ENCODE peak calls at places on chromosomes 13 and 19, in five cellular contexts. I is ovary, S is testis, J is breast epithelium, U is heart left ventricle. N is an unnamed sample.

GRCh38 chr19:33460221-33460908 is 61.2 kb downstream of the PEPD start:
- DNase-seq in U (no peak), S (no peak), J (no peak), I (peak; percentile 13), N (peak; percentile 62)

GRCh38 chr19:29922972-29923371 is 19.1 kb upstream of the URI1 start:
- DNase-seq in J (no peak), I (no peak), S (no peak), U (no peak), N (no peak)

GRCh38 chr19:29260477-29261317 is 47.7 kb upstream of the UQCRFS1 start:
- DNase-seq in U (no peak), J (no peak), S (peak; percentile 60), I (no peak), N (no peak)

GRCh38 chr13:32528358-32528757 is 10.2 kb downstream of the N4BP2L2 start:
- DNase-seq in J (no peak), U (no peak), S (no peak), I (no peak), N (no peak)

GRCh38 chr19:29812080-29812880 is 489 bp downstream of the CCNE1 start:
- DNase-seq in U (no peak), I (peak; percentile 56), S (no peak), J (no peak), N (peak; percentile 89)

GRCh38 chr13:98482476-98483444 is 94.1 kb downstream of the STK24 start:
- DNase-seq in S (peak; percentile 83), J (peak; percentile 57), U (peak; percentile 77), I (peak; percentile 85), N (no peak)

GRCh38 chr19:2352121-2352520 is 7.9 kb upstream of the TMPRSS9 start:
- DNase-seq in I (no peak), S (no peak), J (no peak), U (no peak), N (no peak)

GRCh38 chr13:30312859-30313258 is 5.5 kb upstream of the KATNAL1 start:
- DNase-seq in S (no peak), U (no peak), J (no peak), I (no peak), N (no peak)

GRCh38 chr19:19261350-19262189 is 11.5 kb downstream of the TM6SF2 start:
- DNase-seq in I (no peak), U (no peak), S (no peak), J (no peak), N (no peak)

GRCh38 chr13:45113809-45114208 is 6.5 kb upstream of the GTF2F2 start:
- DNase-seq in I (no peak), J (no peak), U (no peak), S (no peak), N (no peak)

GRCh38 chr13:64928704-64929499 is 2301.2 kb downstream of the PCDH9 start:
- DNase-seq in J (no peak), U (no peak), I (no peak), S (no peak), N (no peak)

GRCh38 chr19:42198676-42199439 is 18.6 kb downstream of the DEDD2 start:
- DNase-seq in J (no peak), I (no peak), S (no peak), U (no peak), N (peak; percentile 94)

GRCh38 chr19:55418185-55418584 is 10.6 kb upstream of the UBE2S start:
- DNase-seq in S (peak; percentile 75), J (peak; percentile 35), U (peak; percentile 43), I (no peak), N (no peak)

GRCh38 chr19:40332669-40333068 is 15.5 kb downstream of the C19orf47 start:
- DNase-seq in I (no peak), S (no peak), U (no peak), J (no peak), N (no peak)

GRCh38 chr13:42064259-42064658 is 15.8 kb downstream of the DGKH start:
- DNase-seq in I (no peak), U (no peak), S (no peak), J (no peak), N (no peak)

GRCh38 chr13:26220575-26220974 is 1.5 kb downstream of the RNF6 start:
- DNase-seq in J (no peak), S (no peak), U (no peak), I (no peak), N (no peak)

GRCh38 chr19:2663920-2664571 is 38.4 kb downstream of the GNG7 start:
- DNase-seq in I (no peak), U (peak; percentile 79), S (peak; percentile 86), J (no peak), N (peak; percentile 89)

GRCh38 chr19:40623403-40624239 is 22.5 kb downstream of the LTBP4 start:
- DNase-seq in J (no peak), U (no peak), I (no peak), S (peak; percentile 72), N (no peak)

DNA sequence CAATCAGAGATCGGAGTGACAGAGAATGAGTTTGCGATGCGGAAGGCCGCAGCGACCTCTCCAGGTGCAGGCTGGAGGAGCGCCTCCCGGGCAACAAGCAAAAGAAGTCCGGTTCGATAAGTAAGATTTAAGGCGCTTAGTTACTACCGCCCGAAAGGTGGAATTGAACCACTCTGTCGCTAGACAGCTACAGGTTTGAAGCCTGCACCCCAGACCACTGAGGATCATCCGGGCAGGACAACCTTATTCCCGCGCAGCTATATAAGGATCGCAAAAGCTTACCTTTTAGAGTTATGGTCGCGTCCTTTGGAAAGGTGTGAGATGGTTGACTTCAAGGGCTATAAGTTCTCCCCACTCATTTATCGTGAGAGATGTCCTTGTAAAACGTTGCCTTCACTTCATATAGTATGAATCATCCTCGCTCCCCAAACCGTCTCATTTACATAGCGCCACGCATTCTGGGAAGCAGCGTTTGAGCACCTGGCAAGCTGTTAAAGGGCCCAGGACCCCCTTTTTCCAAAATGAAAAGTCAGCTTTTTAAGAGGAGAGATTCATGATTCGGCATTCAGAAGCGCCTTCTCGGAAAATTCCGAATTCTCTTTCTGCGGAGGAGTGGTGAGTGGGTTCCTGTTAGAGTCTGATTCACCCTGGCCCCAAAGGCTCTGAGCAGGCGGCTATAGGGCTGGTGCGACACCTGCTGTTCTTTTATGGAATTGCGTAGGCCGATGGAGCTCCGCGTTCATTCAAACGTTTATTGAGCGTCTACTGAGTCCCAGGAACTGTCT is 10.8 kb downstream of the FOSB start:
- DNase-seq in I (peak; percentile 87), J (peak; percentile 86), S (peak; percentile 91), U (peak; percentile 82), N (peak; percentile 94)
- TF ChIP-seq POLR2A in I (no peak), J (no peak), S (no peak), U (peak; percentile 27), N (peak; percentile 16)

DNA sequence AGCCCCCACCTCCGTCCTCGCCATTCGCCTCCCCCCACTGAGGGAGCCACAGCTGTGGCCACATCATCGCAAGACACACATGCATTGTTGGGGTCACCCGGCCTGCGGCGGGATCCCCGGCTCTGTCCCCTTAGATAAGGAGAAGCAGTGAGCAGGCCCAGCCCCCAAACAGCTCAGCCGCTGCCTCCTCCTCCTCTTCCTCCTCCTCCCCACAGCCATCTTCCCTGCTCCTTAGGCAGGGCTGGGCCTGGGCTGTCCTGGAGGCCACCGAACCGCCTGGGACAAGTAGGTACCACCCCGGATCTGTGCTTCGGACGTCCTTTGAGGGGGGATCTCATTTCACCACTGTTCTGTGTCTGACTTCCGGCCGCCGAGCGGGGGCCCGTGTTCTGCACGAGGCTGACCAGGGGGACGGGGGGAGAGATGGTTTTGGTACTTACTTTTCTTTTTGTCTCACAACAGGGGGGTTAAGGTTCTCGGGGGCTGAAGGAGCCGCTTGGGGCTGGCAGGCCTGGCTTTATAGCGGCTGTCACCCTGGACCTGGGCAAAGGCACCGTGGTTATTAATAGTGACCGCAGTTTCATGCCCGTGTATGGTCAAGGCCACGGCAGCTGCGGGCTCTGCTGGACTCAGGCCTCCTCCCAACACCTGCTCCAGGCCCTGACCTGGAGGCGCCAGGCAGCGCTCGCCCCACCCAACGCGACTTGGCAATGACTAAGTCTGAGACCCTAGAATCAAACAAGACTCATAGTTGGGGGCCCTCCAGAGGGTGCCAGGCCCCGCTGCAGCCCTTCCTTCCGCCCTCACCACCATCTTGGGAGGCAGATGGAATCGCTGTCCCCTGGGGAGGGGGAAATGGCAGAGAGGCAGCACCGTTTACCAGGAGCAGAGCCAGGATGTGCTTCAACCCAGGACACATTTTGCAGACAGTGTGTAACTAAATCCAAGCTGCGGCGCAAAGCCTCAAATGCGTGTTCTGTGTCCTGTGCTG is 18.3 kb downstream of the NMRK2 start:
- DNase-seq in I (peak; percentile 57), U (peak; percentile 78), S (peak; percentile 54), J (no peak), N (peak; percentile 77)
- TF ChIP-seq POLR2A in I (no peak), U (peak; percentile 71), S (no peak), J (no peak), N (no peak)

GRCh38 chr13:77329133-77330008 is 2.5 kb upstream of the MYCBP2 start:
- DNase-seq in S (peak; percentile 96), U (peak; percentile 83), J (peak; percentile 75), I (peak; percentile 78), N (peak; percentile 97)
- TF ChIP-seq POLR2A in S (no peak), U (no peak), J (no peak), I (peak; percentile 46), N (peak; percentile 87)

GRCh38 chr19:50983625-50984292 is at the start of gene KLK7:
- DNase-seq in U (no peak), J (no peak), S (no peak), I (no peak), N (no peak)
- TF ChIP-seq POLR2A in U (no peak), J (no peak), S (no peak), I (no peak), N (no peak)

DNA sequence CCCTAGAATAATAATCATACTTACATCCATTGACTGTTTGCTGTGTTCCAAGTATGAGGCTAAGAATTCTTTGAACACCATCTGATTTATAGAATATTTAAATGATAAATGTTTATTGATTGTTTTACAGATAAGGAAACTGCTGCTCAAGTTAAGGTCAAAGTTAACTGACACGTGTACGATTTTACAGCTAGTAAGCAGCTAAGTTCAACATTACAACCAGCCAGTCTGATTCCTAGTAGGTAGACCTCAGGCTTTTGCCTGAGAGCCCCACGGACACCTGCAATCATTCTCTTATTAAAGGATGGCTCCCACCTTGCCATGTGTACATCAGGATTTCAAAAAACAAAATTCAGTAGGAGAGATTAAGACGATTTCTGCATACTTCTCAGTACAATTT is 141.9 kb downstream of the SPRY2 start:
- DNase-seq in S (no peak), U (no peak), J (no peak), I (no peak), N (no peak)
- TF ChIP-seq POLR2A in S (no peak), U (no peak), J (no peak), I (no peak), N (no peak)

GRCh38 chr19:16795731-16796130 is 33.5 kb upstream of the SIN3B start:
- DNase-seq in I (no peak), S (no peak), J (no peak), U (no peak), N (no peak)

GRCh38 chr19:16789238-16789637 is 40.0 kb upstream of the SIN3B start:
- DNase-seq in U (no peak), S (no peak), J (no peak), I (no peak), N (no peak)

GRCh38 chr19:16794456-16794855 is 34.7 kb upstream of the SIN3B start:
- DNase-seq in S (no peak), U (no peak), J (no peak), I (no peak), N (no peak)

GRCh38 chr19:16795042-16795441 is 34.2 kb upstream of the SIN3B start:
- DNase-seq in J (no peak), S (no peak), I (no peak), U (no peak), N (no peak)

DNA sequence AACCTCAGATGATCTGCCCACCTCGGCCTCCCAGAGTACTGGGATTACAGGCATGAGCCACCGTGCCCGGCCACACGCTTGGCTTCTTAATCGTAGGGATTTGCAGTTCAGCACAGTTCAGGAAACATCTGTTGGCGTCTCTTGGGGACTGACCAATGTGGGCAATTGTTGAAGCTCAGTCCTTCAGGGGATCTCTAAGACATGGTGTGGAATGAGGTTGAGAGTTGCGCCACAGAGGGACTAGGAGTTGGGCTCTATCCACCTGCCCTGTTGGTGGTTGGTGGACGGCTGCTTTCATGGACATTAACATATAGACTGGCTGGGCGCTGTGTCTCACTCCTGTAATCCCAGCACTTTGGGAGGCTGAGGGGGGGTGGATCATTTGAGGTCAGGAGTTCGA is 37.3 kb upstream of the SIN3B start:
- DNase-seq in I (no peak), U (no peak), J (no peak), S (no peak), N (peak; percentile 50)
- TF ChIP-seq POLR2A in I (no peak), U (no peak), J (no peak), S (no peak), N (no peak)